ENCODE peak calls at places on chromosomes 13 and 19, in six cellular contexts. X is stimulated activated CD8-positive, alpha-beta memory T cell treated with anti-CD3 and anti-CD28 coated beads, Interleukin-15, amount 100 ng/mL, for 24 hours; Q is fibroblast of the conjunctiva; I is HEK293T; T is AG08395; G is Daoy. K is an unnamed sample.

GRCh38 chr19:30492581-30492980 is 120.4 kb downstream of the ZNF536 start:
- DNase-seq in X (no peak), Q (no peak), I (no peak), T (no peak), G (peak), K (no peak)

GRCh38 chr19:2986951-2987491 is 9.7 kb downstream of the TLE6 start:
- DNase-seq in X (no peak), Q (no peak), I (no peak), T (no peak), G (no peak), K (no peak)

GRCh38 chr19:44005968-44006367 is 3.2 kb downstream of the ZNF230 start:
- DNase-seq in X (no peak), Q (no peak), I (no peak), T (no peak), G (no peak), K (no peak)

GRCh38 chr19:35436477-35437141 is 11.4 kb upstream of the FFAR2 start:
- DNase-seq in X (no peak), Q (peak), I (no peak), T (peak), G (peak), K (no peak)

GRCh38 chr13:98445340-98446233 is 131.3 kb downstream of the STK24 start:
- DNase-seq in X (peak), Q (peak), I (peak), T (peak), G (peak), K (peak)

GRCh38 chr19:37218592-37218935 is 550 bp downstream of the ZNF383 start:
- DNase-seq in X (no peak), Q (no peak), I (no peak), T (no peak), G (peak), K (no peak)

GRCh38 chr19:54178581-54179261 is 5.8 kb upstream of the TMC4 start:
- DNase-seq in X (no peak), Q (no peak), I (peak), T (no peak), G (no peak), K (peak)

GRCh38 chr19:48757089-48757675 is 1.9 kb downstream of the FGF21 start:
- DNase-seq in X (no peak), Q (no peak), I (no peak), T (no peak), G (no peak), K (no peak)

GRCh38 chr19:802497-802887 is 5.2 kb downstream of the PTBP1 start:
- DNase-seq in X (no peak), Q (no peak), I (no peak), T (no peak), G (no peak), K (no peak)

GRCh38 chr13:20942938-20943518 is 40.5 kb upstream of the XPO4 start:
- DNase-seq in X (no peak), Q (no peak), I (no peak), T (no peak), G (peak), K (no peak)

GRCh38 chr19:50772408-50773311 is 2.4 kb downstream of the GPR32 start:
- DNase-seq in X (no peak), Q (no peak), I (no peak), T (no peak), G (no peak), K (no peak)

GRCh38 chr13:66940113-66940512 is 290.0 kb downstream of the PCDH9 start:
- DNase-seq in X (no peak), Q (no peak), I (no peak), T (no peak), G (no peak), K (no peak)

GRCh38 chr13:110576736-110577476 is 15.4 kb upstream of the RAB20 start:
- DNase-seq in X (no peak), Q (no peak), I (no peak), T (no peak), G (no peak), K (no peak)

GRCh38 chr19:56301886-56302620 is 12.6 kb downstream of the ZSCAN5A start:
- DNase-seq in X (no peak), Q (no peak), I (no peak), T (no peak), G (no peak), K (no peak)

GRCh38 chr13:106657104-106657503 is 89.2 kb upstream of the ARGLU1 start:
- DNase-seq in X (no peak), Q (no peak), I (no peak), T (no peak), G (no peak), K (no peak)

GRCh38 chr13:50219743-50220142 is 204.5 kb downstream of the KCNRG start:
- DNase-seq in X (no peak), Q (no peak), I (no peak), T (no peak), G (no peak), K (no peak)

GRCh38 chr19:18304194-18304495 is 18.7 kb downstream of the LSM4 start:
- DNase-seq in X (no peak), Q (no peak), I (no peak), T (no peak), G (no peak), K (peak)

GRCh38 chr13:29702912-29703351 is 107.4 kb upstream of the SLC7A1 start:
- DNase-seq in X (no peak), Q (peak), I (no peak), T (peak), G (peak), K (no peak)

GRCh38 chr19:3610745-3611717 is 4.4 kb upstream of the TBXA2R start:
- DNase-seq in X (no peak), Q (no peak), I (no peak), T (no peak), G (no peak), K (no peak)

GRCh38 chr13:35684432-35684831 is 207.9 kb upstream of the MAB21L1 start:
- DNase-seq in X (no peak), Q (no peak), I (no peak), T (no peak), G (no peak), K (no peak)

GRCh38 chr13:114087430-114087829 is 45.0 kb downstream of the RASA3 start:
- DNase-seq in X (no peak), Q (no peak), I (no peak), T (no peak), G (no peak), K (no peak)

GRCh38 chr19:33866696-33867095 is 70.0 kb downstream of the KCTD15 start:
- DNase-seq in X (no peak), Q (no peak), I (no peak), T (no peak), G (no peak), K (no peak)

GRCh38 chr13:49305824-49306425 is 58.2 kb downstream of the CDADC1 start:
- DNase-seq in X (no peak), Q (no peak), I (no peak), T (no peak), G (no peak), K (no peak)

GRCh38 chr13:24727731-24728601 is 36.0 kb upstream of the RNF17 start:
- DNase-seq in X (no peak), Q (peak), I (peak), T (peak), G (peak), K (peak)

GRCh38 chr19:18898081-18898532 is 2.1 kb upstream of the CERS1 start:
- DNase-seq in X (no peak), Q (no peak), I (no peak), T (no peak), G (no peak), K (no peak)

GRCh38 chr19:6611441-6611852 is 20.5 kb upstream of the CD70 start:
- DNase-seq in X (no peak), Q (peak), I (no peak), T (peak), G (peak), K (no peak)

GRCh38 chr13:74136089-74136658 is 2.0 kb upstream of the KLF12 start:
- DNase-seq in X (no peak), Q (no peak), I (peak), T (peak), G (no peak), K (peak)

GRCh38 chr13:57612568-57612967 is 19.0 kb upstream of the PCDH17 start:
- DNase-seq in X (no peak), Q (no peak), I (no peak), T (no peak), G (no peak), K (no peak)

K was measured in cerebellar cortex.